ENCODE peak calls at places on chromosomes 12 and 14, in nine cellular contexts. C is A172; B is right atrium auricular region; L is B cell; G is activated CD4-positive, alpha-beta T cell treated with anti-CD3 and anti-CD28 coated beads for 48 hours; F is NCI-H146; R is activated T-cell treated with anti-CD3 and anti-CD28 coated beads for 1 hour; A is stimulated activated CD8-positive, alpha-beta memory T cell treated with anti-CD3 and anti-CD28 coated beads, Interleukin-12 subunit alpha, Interleukin-12 subunit beta, amount 100 ng/mL, for 4 hours; T is tibial nerve. W is an unnamed sample.

GRCh38 chr12:64883264-64884163 is 59.1 kb downstream of the TBC1D30 start:
- DNase-seq in A (no peak), F (no peak), L (no peak), T (no peak), B (no peak), G (no peak), R (no peak), C (no peak), W (no peak)

GRCh38 chr14:26328766-26329165 is 269.1 kb downstream of the NOVA1 start:
- DNase-seq in R (no peak), B (no peak), T (no peak), L (no peak), C (no peak), F (peak; percentile 48), G (no peak), A (no peak), W (no peak)

GRCh38 chr14:96938946-96939345 is 141.8 kb downstream of the VRK1 start:
- DNase-seq in R (no peak), T (no peak), G (peak; percentile 27), A (no peak), L (no peak), B (no peak), F (no peak), C (no peak), W (no peak)

GRCh38 chr12:92745874-92746553 is 43.2 kb downstream of the PLEKHG7 start:
- DNase-seq in B (peak; percentile 93), L (no peak), G (no peak), T (peak; percentile 44), A (no peak), F (no peak), R (no peak), C (peak; percentile 91), W (peak; percentile 61)

GRCh38 chr14:53515264-53515663 is 362.1 kb upstream of the DDHD1 start:
- DNase-seq in T (no peak), L (no peak), R (no peak), G (no peak), F (no peak), C (no peak), B (no peak), A (no peak), W (no peak)

GRCh38 chr12:57430117-57430930 is 519 bp downstream of the R3HDM2 start:
- DNase-seq in R (peak; percentile 33), C (peak; percentile 14), L (peak; percentile 93), B (no peak), F (peak; percentile 86), G (peak; percentile 53), T (no peak), A (no peak), W (no peak)

GRCh38 chr12:69252033-69252432 is 12.7 kb downstream of the CPSF6 start:
- DNase-seq in C (no peak), F (no peak), T (no peak), R (no peak), G (no peak), B (no peak), A (no peak), L (no peak), W (no peak)

GRCh38 chr14:88352299-88353097 is 29.4 kb upstream of the KCNK10 start:
- DNase-seq in G (no peak), R (no peak), B (no peak), F (peak; percentile 72), C (peak; percentile 1), A (no peak), L (no peak), T (no peak), W (no peak)

GRCh38 chr12:18261273-18261672 is at the start of gene PIK3C2G:
- DNase-seq in G (no peak), C (no peak), L (no peak), A (no peak), T (no peak), R (no peak), F (peak; percentile 79), B (no peak), W (no peak)

GRCh38 chr12:21725731-21726130 is 48.8 kb downstream of the KCNJ8 start:
- DNase-seq in B (no peak), T (no peak), R (no peak), C (no peak), L (no peak), G (no peak), F (no peak), A (no peak), W (no peak)

GRCh38 chr14:68510951-68511726 is 281.7 kb downstream of the ZFP36L1 start:
- DNase-seq in T (no peak), L (no peak), B (peak; percentile 59), A (no peak), F (no peak), C (no peak), R (no peak), G (no peak), W (no peak)

GRCh38 chr14:92970233-92970625 is 47.3 kb downstream of the CHGA start:
- DNase-seq in R (no peak), A (no peak), T (no peak), L (no peak), F (peak; percentile 16), G (no peak), C (no peak), B (no peak), W (no peak)

GRCh38 chr14:31864937-31865855 is 211.9 kb upstream of the ARHGAP5 start:
- DNase-seq in G (no peak), F (no peak), T (no peak), L (no peak), C (no peak), A (no peak), B (no peak), R (no peak), W (no peak)

GRCh38 chr14:95138876-95139275 is 18.5 kb downstream of the DICER1 start:
- DNase-seq in B (no peak), R (no peak), L (no peak), G (no peak), A (no peak), T (no peak), F (no peak), C (no peak), W (no peak)

GRCh38 chr12:25623816-25624215 is 70.7 kb upstream of the LMNTD1 start:
- DNase-seq in C (no peak), A (no peak), B (no peak), L (no peak), G (no peak), T (no peak), R (no peak), F (no peak), W (no peak)

GRCh38 chr14:96275182-96276112 is 19.4 kb downstream of the BDKRB1 start:
- DNase-seq in A (peak; percentile 17), C (peak; percentile 35), L (peak; percentile 66), T (peak; percentile 49), B (peak; percentile 76), G (peak; percentile 83), F (peak; percentile 27), R (peak; percentile 69), W (peak; percentile 79)

GRCh38 chr12:111190741-111191526 is 178.0 kb downstream of the PHETA1 start:
- DNase-seq in R (no peak), C (no peak), B (no peak), A (no peak), F (no peak), G (no peak), L (no peak), T (no peak), W (no peak)

GRCh38 chr14:23101213-23101970 is 3.4 kb downstream of the CIROP start:
- DNase-seq in R (no peak), C (no peak), F (no peak), T (no peak), A (no peak), G (no peak), B (no peak), L (no peak), W (no peak)

GRCh38 chr12:49777800-49778748 is 36.7 kb downstream of the TMBIM6 start:
- DNase-seq in B (no peak), R (peak; percentile 76), F (peak; percentile 62), A (peak; percentile 48), L (peak; percentile 74), C (peak; percentile 22), T (no peak), G (peak; percentile 84), W (no peak)

GRCh38 chr14:71783786-71784185 is 148.4 kb upstream of the RGS6 start:
- DNase-seq in L (no peak), A (no peak), F (no peak), G (no peak), B (no peak), C (no peak), T (no peak), R (no peak), W (no peak)

GRCh38 chr12:10501031-10501430 is 4.7 kb upstream of the EIF2S3B start:
- DNase-seq in F (peak; percentile 32), L (no peak), C (no peak), R (no peak), T (no peak), B (no peak), A (no peak), G (no peak), W (no peak)